ENCODE peak calls at places on chromosome 9, in six cellular contexts. E is NCI-H524 treated with DMSO at 0.1 percent for 48 hours, U is SK-N-SH, W is hypothalamus, L is astrocyte, D is HFFc6. S is an unnamed sample.

GRCh38 chr9:136694163-136694864 is 7.1 kb upstream of the AGPAT2 start:
- DNase-seq in W (peak; percentile 12), E (no peak), L (no peak), U (peak; percentile 92), D (no peak), S (peak; percentile 31)

GRCh38 chr9:17229945-17230560 is 95.2 kb downstream of the CNTLN start:
- DNase-seq in U (no peak), E (no peak), D (no peak), L (no peak), W (no peak), S (no peak)

GRCh38 chr9:34374905-34375552 is 1.7 kb downstream of the MYORG start:
- DNase-seq in E (peak; percentile 81), W (no peak), L (no peak), U (no peak), D (no peak), S (no peak)

GRCh38 chr9:130426467-130426773 is 18.3 kb upstream of the ASS1 start:
- DNase-seq in W (no peak), D (no peak), U (no peak), E (no peak), L (no peak), S (no peak)

GRCh38 chr9:95025213-95026170 is 292.0 kb downstream of the FANCC start:
- DNase-seq in D (peak; percentile 77), W (peak; percentile 57), U (peak; percentile 73), L (peak; percentile 92), E (no peak), S (peak; percentile 65)

GRCh38 chr9:126838895-126839294 is 21.5 kb upstream of the ZBTB34 start:
- DNase-seq in E (no peak), D (no peak), U (no peak), L (no peak), W (no peak), S (no peak)

GRCh38 chr9:10562581-10563343 is 50.0 kb downstream of the PTPRD start:
- DNase-seq in W (no peak), U (no peak), E (no peak), L (no peak), D (no peak), S (no peak)

GRCh38 chr9:121670447-121670846 is 19.0 kb downstream of the DAB2IP start:
- DNase-seq in W (no peak), E (no peak), L (peak; percentile 80), D (no peak), U (no peak), S (no peak)

GRCh38 chr9:101485873-101486692 is 47.6 kb upstream of the RNF20 start:
- DNase-seq in E (peak; percentile 14), U (peak; percentile 81), L (no peak), W (peak; percentile 16), D (no peak), S (peak; percentile 52)

GRCh38 chr9:73151653-73152382 is at the start of gene ANXA1:
- DNase-seq in W (no peak), D (peak; percentile 97), E (no peak), U (no peak), L (peak; percentile 87), S (no peak)

GRCh38 chr9:134331186-134332025 is 5.2 kb downstream of the RXRA start:
- DNase-seq in L (no peak), U (no peak), W (peak; percentile 32), E (no peak), D (no peak), S (no peak)

GRCh38 chr9:81526587-81526986 is 162.8 kb downstream of the TLE1 start:
- DNase-seq in L (peak; percentile 82), D (peak; percentile 45), E (no peak), U (no peak), W (no peak), S (no peak)

GRCh38 chr9:13568446-13568845 is 289.0 kb upstream of the MPDZ start:
- DNase-seq in D (no peak), U (no peak), L (peak; percentile 37), W (no peak), E (no peak), S (no peak)

GRCh38 chr9:89933578-89933977 is 328.8 kb downstream of the GADD45G start:
- DNase-seq in D (no peak), L (no peak), E (no peak), U (no peak), W (no peak), S (no peak)

GRCh38 chr9:26973989-26974388 is 17.8 kb downstream of the IFT74 start:
- DNase-seq in L (no peak), W (no peak), E (no peak), U (no peak), D (no peak), S (no peak)

GRCh38 chr9:129489838-129490582 is 130.9 kb downstream of the C9orf50 start:
- DNase-seq in L (no peak), D (no peak), E (no peak), U (no peak), W (no peak), S (no peak)

GRCh38 chr9:126068534-126069230 is 257.9 kb upstream of the MVB12B start:
- DNase-seq in D (no peak), W (no peak), U (no peak), L (no peak), E (no peak), S (no peak)

GRCh38 chr9:122084276-122084675 is 8.8 kb downstream of the TTLL11 start:
- DNase-seq in E (no peak), U (peak; percentile 58), W (no peak), D (no peak), L (no peak), S (peak; percentile 35)

GRCh38 chr9:4174781-4175180 is 125.1 kb downstream of the GLIS3 start:
- DNase-seq in U (no peak), E (no peak), W (no peak), L (no peak), D (no peak), S (no peak)

GRCh38 chr9:77215874-77216273 is 38.5 kb downstream of the VPS13A start:
- DNase-seq in W (no peak), U (no peak), L (no peak), D (no peak), E (no peak), S (no peak)

GRCh38 chr9:10438955-10439354 is 173.8 kb downstream of the PTPRD start:
- DNase-seq in D (no peak), W (no peak), E (no peak), U (no peak), L (no peak), S (no peak)

GRCh38 chr9:34689512-34689911 is 1.6 kb downstream of the CCL19 start:
- DNase-seq in L (no peak), W (no peak), D (no peak), U (no peak), E (no peak), S (no peak)

GRCh38 chr9:114864471-114864870 is 58.6 kb upstream of the TNFSF15 start:
- DNase-seq in W (no peak), L (no peak), U (no peak), E (no peak), D (no peak), S (no peak)

GRCh38 chr9:36119476-36119875 is 17.1 kb upstream of the GLIPR2 start:
- DNase-seq in E (no peak), U (no peak), D (no peak), W (no peak), L (no peak), S (no peak)

GRCh38 chr9:116494815-116495634 is 192.1 kb upstream of the TRIM32 start:
- DNase-seq in D (no peak), U (no peak), L (no peak), E (no peak), W (no peak), S (peak; percentile 19)

GRCh38 chr9:79256691-79257213 is 315.0 kb upstream of the TLE4 start:
- DNase-seq in W (no peak), U (no peak), D (peak; percentile 53), E (no peak), L (peak; percentile 99), S (peak; percentile 40)

GRCh38 chr9:116144555-116144954 is 9.0 kb upstream of the PAPPA start:
- DNase-seq in L (no peak), D (no peak), E (no peak), W (no peak), U (no peak), S (no peak)